ENCODE peak calls at places on chromosome 7, in seven cellular contexts. A is GM12865, I is cardiac fibroblast, V is HCT116, F is hepatocyte, Y is tibial artery, X is keratinocyte. Z is an unnamed sample.

GRCh38 chr7:139492293-139492692 is 8.8 kb upstream of the KLRG2 start:
- DNase-seq in V (no peak), A (no peak), X (no peak), F (no peak), Y (no peak), I (no peak), Z (no peak)

GRCh38 chr7:20241491-20242261 is 24.5 kb upstream of the MACC1 start:
- DNase-seq in F (no peak), X (no peak), I (peak), A (peak), Y (no peak), V (no peak), Z (peak)

GRCh38 chr7:142024547-142024946 is 28.9 kb downstream of the MGAM start:
- DNase-seq in F (no peak), A (no peak), Y (no peak), V (no peak), X (peak), I (no peak), Z (no peak)

GRCh38 chr7:129952164-129952652 is 552 bp downstream of the UBE2H start:
- DNase-seq in I (peak), Y (peak), X (no peak), A (peak), V (no peak), F (peak), Z (peak)

GRCh38 chr7:98284335-98285036 is 3.0 kb downstream of the BRI3 start:
- DNase-seq in Y (peak), F (peak), I (peak), X (no peak), V (no peak), A (no peak), Z (peak)

GRCh38 chr7:135175931-135176330 is 5.4 kb upstream of the CYREN start:
- DNase-seq in X (peak), F (no peak), Y (no peak), I (no peak), A (no peak), V (no peak), Z (no peak)

GRCh38 chr7:159030490-159031134 is 114.1 kb downstream of the VIPR2 start:
- DNase-seq in A (no peak), Y (peak), I (peak), V (peak), F (peak), X (no peak), Z (peak)

GRCh38 chr7:56009695-56010094 is 41.5 kb downstream of the PSPH start:
- DNase-seq in A (no peak), X (no peak), V (no peak), F (no peak), I (peak), Y (no peak), Z (peak)

DNA sequence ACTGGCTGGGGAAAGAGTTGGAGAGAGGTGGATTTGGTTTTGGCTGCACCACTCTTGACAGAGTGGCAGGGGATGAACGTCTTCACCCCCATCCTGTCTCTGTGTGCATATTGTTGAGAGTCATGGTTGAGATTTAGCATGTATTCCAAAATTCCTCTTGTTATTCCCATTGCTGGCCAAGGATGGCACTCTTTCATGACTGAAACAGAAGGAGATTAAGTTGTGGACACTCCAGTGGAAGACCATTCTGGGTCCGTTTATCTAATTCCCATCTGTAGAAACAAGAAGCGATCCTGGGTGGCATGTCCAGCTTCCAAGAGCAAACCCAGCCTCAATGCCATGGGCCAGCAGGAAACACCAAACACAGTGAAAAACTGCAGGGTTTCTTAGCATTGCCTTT is 469.0 kb upstream of the IGFBP3 start:
- DNase-seq in Y (no peak), I (no peak), F (no peak), X (no peak), A (no peak), V (no peak), Z (no peak)
- TF ChIP-seq CTCF in Y (no peak), I (no peak), F (peak), X (no peak), A (no peak), V (no peak), Z (no peak)

DNA sequence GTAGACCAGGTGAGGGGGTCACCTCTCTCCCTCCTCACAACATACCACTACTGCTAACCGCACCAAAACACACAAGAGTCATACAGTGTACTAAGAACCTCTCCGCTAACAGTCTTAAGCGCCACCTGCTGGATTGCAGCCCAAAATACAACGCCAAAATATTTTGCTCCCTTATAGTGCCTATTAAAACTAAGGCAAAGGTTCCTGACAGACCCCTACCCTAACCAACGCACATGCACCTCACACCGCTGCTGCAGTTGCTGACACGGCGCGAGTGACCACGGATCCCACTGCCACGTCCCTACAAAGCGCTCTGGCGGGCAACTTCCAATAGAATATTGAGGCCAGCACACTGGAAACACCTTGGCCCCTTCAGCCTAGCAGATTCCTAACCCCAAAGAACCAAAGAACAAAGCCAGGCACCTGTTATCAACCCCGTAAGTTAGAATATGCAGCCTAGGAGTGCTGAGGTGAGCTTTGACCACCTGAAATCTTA is 563.6 kb upstream of the SEMA3D start:
- DNase-seq in F (peak), V (peak), Y (no peak), A (peak), I (peak), X (no peak), Z (peak)
- TF ChIP-seq CTCF in F (peak), V (peak), Y (no peak), A (peak), I (peak), X (peak), Z (peak)

GRCh38 chr7:75795831-75796285 is 17.7 kb downstream of the CCL24 start:
- DNase-seq in X (no peak), V (no peak), A (no peak), Y (peak), F (peak), I (peak), Z (no peak)

GRCh38 chr7:75793676-75794075 is 19.9 kb downstream of the CCL24 start:
- DNase-seq in Y (no peak), V (no peak), I (no peak), X (no peak), F (no peak), A (no peak), Z (no peak)

GRCh38 chr7:75804004-75804403 is 9.6 kb downstream of the CCL24 start:
- DNase-seq in V (no peak), A (no peak), I (no peak), F (no peak), Y (no peak), X (no peak), Z (no peak)

GRCh38 chr7:75796420-75796819 is 17.2 kb downstream of the CCL24 start:
- DNase-seq in V (no peak), F (no peak), Y (no peak), X (no peak), A (no peak), I (no peak), Z (no peak)

GRCh38 chr7:75798770-75799169 is 14.8 kb downstream of the CCL24 start:
- DNase-seq in V (no peak), F (no peak), I (no peak), X (no peak), Y (no peak), A (peak), Z (no peak)
- TF ChIP-seq CTCF in V (no peak), F (no peak), I (no peak), X (no peak), Y (no peak), A (no peak), Z (no peak)

GRCh38 chr7:132656846-132657776 is 80.8 kb upstream of the PLXNA4 start:
- DNase-seq in A (peak), X (no peak), I (peak), F (no peak), V (peak), Y (no peak), Z (peak)
- TF ChIP-seq CTCF in A (peak), X (peak), I (peak), F (peak), V (peak), Y (peak), Z (no peak)

DNA sequence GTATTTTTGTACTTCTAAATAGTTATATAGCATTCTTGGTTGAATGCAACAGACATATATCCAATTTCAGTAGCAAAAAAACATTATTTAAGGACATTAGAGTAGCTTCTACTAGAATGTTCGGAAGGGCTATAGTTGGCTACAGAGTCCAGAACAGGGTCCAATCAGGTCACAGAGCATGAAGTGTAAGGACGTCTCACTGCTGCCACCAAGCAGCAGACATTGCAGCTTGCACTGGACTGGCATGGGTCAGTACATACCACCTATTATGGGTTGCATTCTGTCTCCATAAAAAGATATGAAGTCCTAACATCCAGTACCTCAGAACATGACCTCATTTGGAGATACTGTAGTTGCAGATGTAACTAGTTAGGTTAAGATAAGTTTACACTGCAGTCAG is 87.3 kb downstream of the LHFPL3 start:
- DNase-seq in X (no peak), Y (no peak), A (peak), I (no peak), F (no peak), V (no peak), Z (no peak)
- TF ChIP-seq CTCF in X (no peak), Y (no peak), A (no peak), I (no peak), F (no peak), V (peak), Z (no peak)

GRCh38 chr7:17710312-17710711 is 230.0 kb downstream of the SNX13 start:
- DNase-seq in A (no peak), F (no peak), I (no peak), X (no peak), V (no peak), Y (no peak), Z (no peak)

GRCh38 chr7:17706255-17706654 is 234.0 kb downstream of the SNX13 start:
- DNase-seq in F (no peak), X (no peak), A (no peak), Y (no peak), I (no peak), V (no peak), Z (no peak)

GRCh38 chr7:17709599-17709998 is 230.7 kb downstream of the SNX13 start:
- DNase-seq in I (no peak), V (no peak), X (no peak), Y (no peak), F (no peak), A (no peak), Z (no peak)

GRCh38 chr7:17709127-17709526 is 231.2 kb downstream of the SNX13 start:
- DNase-seq in I (no peak), V (no peak), A (no peak), X (no peak), F (no peak), Y (no peak), Z (no peak)

DNA sequence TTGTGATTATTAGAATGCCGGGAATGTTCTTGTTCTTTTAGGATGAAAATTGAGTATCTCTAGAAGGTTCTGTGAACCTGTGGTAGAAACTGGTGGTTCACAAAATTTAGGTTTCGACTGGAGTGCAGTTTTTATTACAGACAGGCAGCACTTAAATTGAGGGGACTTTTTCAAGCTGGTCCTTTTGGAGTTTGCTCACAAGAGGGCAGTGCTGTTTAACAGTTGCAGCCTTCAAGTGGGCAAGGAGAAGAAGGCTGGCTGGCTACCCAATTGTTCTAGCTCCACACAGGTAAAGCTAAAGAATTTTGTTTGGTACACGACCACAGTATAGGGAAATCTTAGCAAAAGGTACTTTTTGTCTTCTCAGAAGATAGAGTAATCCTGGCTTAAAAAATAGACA is 233.6 kb downstream of the SNX13 start:
- DNase-seq in V (peak), F (peak), X (no peak), A (peak), I (peak), Y (peak), Z (peak)
- TF ChIP-seq CTCF in V (peak), F (peak), X (peak), A (peak), I (peak), Y (peak), Z (peak)

DNA sequence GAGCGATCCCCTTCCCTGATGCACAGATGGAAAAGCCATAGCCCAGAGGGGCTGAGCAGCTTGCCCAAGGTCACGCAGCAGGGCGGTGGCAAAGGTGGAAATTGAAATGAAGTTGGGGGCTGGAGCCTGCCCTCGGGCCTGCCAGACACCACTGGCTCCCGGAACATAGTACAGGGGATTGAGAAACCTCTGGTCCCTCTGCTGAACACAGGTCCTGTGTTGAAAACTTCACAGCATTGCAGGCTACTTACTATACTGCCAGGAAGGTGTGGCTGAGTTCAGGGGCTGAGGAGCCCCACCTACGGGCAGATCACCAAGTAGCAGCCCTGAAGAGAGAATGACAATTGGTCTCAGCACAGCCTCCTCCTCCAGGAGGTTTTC is 326.7 kb downstream of the PLXNA4 start:
- DNase-seq in F (peak), A (peak), X (no peak), Y (no peak), V (no peak), I (peak), Z (peak)
- TF ChIP-seq CTCF in F (peak), A (no peak), X (peak), Y (no peak), V (no peak), I (no peak), Z (no peak)